ENCODE peak calls at places on chromosomes 12 and 14, in six cellular contexts. K is heart right ventricle; C is activated naive CD4-positive, alpha-beta T cell; G is stimulated activated CD8-positive, alpha-beta memory T cell treated with anti-CD3 and anti-CD28 coated beads, Interleukin-7, amount 100 ng/mL, for 4 hours; T is stimulated activated CD4-positive, alpha-beta T cell treated with anti-CD3 and anti-CD28 coated beads, Interleukin-2, amount 100 ng/mL, for 24 hours; P is frontal cortex. L is an unnamed sample.

GRCh38 chr12:15962760-15963159 is 51.6 kb downstream of the DERA start:
- DNase-seq in K (no peak), C (no peak), G (no peak), T (no peak), P (no peak), L (no peak)

GRCh38 chr14:51087024-51087423 is 7.9 kb downstream of the TRIM9 start:
- DNase-seq in K (no peak), C (no peak), G (no peak), T (no peak), P (no peak), L (no peak)

GRCh38 chr14:35814371-35815005 is 5.4 kb upstream of the RALGAPA1 start:
- DNase-seq in K (peak), C (peak), G (peak), T (peak), P (no peak), L (peak)

GRCh38 chr14:61074852-61075251 is 93.8 kb downstream of the SLC38A6 start:
- DNase-seq in K (no peak), C (no peak), G (no peak), T (no peak), P (no peak), L (no peak)

GRCh38 chr14:36672095-36672494 is 10.4 kb downstream of the PAX9 start:
- DNase-seq in K (no peak), C (no peak), G (no peak), T (no peak), P (no peak), L (no peak)

GRCh38 chr12:125015680-125016310 is 22.4 kb downstream of the BRI3BP start:
- DNase-seq in K (no peak), C (no peak), G (no peak), T (no peak), P (peak), L (no peak)

GRCh38 chr14:68124885-68125731 is 305.5 kb downstream of the RAD51B start:
- DNase-seq in K (no peak), C (no peak), G (no peak), T (no peak), P (no peak), L (no peak)

GRCh38 chr12:50637870-50638481 is 125.9 kb upstream of the ATF1 start:
- DNase-seq in K (no peak), C (no peak), G (no peak), T (no peak), P (no peak), L (no peak)

GRCh38 chr12:6863586-6864321 is 3.6 kb upstream of the TPI1 start:
- DNase-seq in K (no peak), C (no peak), G (no peak), T (no peak), P (no peak), L (no peak)

GRCh38 chr12:52523825-52524224 is 3.6 kb upstream of the KRT5 start:
- DNase-seq in K (no peak), C (no peak), G (no peak), T (no peak), P (no peak), L (no peak)

GRCh38 chr12:24888813-24889212 is 60.1 kb downstream of the BCAT1 start:
- DNase-seq in K (no peak), C (no peak), G (no peak), T (no peak), P (no peak), L (no peak)

GRCh38 chr12:90987101-90987500 is 17.7 kb downstream of the EPYC start:
- DNase-seq in K (no peak), C (no peak), G (no peak), T (no peak), P (no peak), L (no peak)

GRCh38 chr14:30227871-30228270 is 300.2 kb upstream of the PRKD1 start:
- DNase-seq in K (no peak), C (no peak), G (no peak), T (no peak), P (no peak), L (no peak)

GRCh38 chr12:6183689-6184441 is 16.3 kb upstream of the CD9 start:
- DNase-seq in K (no peak), C (no peak), G (no peak), T (no peak), P (no peak), L (no peak)

L was measured in NK-92 treated with Interleukin-12 subunit alpha and Interleukin-12 subunit beta, amount 100 ng/mL, for 24 hours.